ENCODE peak calls at places on chromosomes 13 and 19, in five cellular contexts. A is HepG2, D is K562, S is GM12878, U is A549. N is an unnamed sample.

GRCh38 chr19:4229179-4229931 is at the start of gene EBI3:
- ATAC-seq in A (peak), D (peak), S (peak), U (peak), N (no peak)

GRCh38 chr13:98428256-98428966 is 148.5 kb downstream of the STK24 start:
- ATAC-seq in A (peak), D (no peak), S (no peak), U (no peak), N (no peak)

GRCh38 chr13:40895715-40896184 is 106.3 kb downstream of the SLC25A15 start:
- ATAC-seq in A (peak), D (peak), S (peak), U (no peak), N (no peak)

GRCh38 chr13:112693831-112694497 is 4.1 kb downstream of the ATP11A start:
- ATAC-seq in A (no peak), D (no peak), S (peak), U (no peak), N (no peak)

GRCh38 chr13:46687810-46688209 is 109.2 kb downstream of the ESD start:
- ATAC-seq in A (peak), D (peak), S (peak), U (no peak), N (no peak)

GRCh38 chr13:111006508-111007031 is 91.7 kb upstream of the ANKRD10 start:
- ATAC-seq in A (no peak), D (peak), S (no peak), U (no peak), N (peak)

GRCh38 chr19:1161716-1162115 is 12.4 kb downstream of the SBNO2 start:
- ATAC-seq in A (no peak), D (peak), S (no peak), U (peak), N (peak)

GRCh38 chr13:44422755-44423643 is 49.4 kb downstream of the SERP2 start:
- ATAC-seq in A (peak), D (no peak), S (no peak), U (no peak), N (peak)

GRCh38 chr13:49399801-49400472 is 43.9 kb downstream of the CAB39L start:
- ATAC-seq in A (no peak), D (no peak), S (no peak), U (no peak), N (no peak)

GRCh38 chr19:3178377-3178972 is at the start of gene S1PR4:
- ATAC-seq in A (no peak), D (no peak), S (peak), U (no peak), N (peak)

GRCh38 chr13:113729329-113730019 is 29.6 kb upstream of the TMEM255B start:
- ATAC-seq in A (no peak), D (no peak), S (no peak), U (peak), N (no peak)

GRCh38 chr13:31213681-31214289 is 14.0 kb downstream of the B3GLCT start:
- ATAC-seq in A (no peak), D (no peak), S (no peak), U (no peak), N (no peak)

DNA sequence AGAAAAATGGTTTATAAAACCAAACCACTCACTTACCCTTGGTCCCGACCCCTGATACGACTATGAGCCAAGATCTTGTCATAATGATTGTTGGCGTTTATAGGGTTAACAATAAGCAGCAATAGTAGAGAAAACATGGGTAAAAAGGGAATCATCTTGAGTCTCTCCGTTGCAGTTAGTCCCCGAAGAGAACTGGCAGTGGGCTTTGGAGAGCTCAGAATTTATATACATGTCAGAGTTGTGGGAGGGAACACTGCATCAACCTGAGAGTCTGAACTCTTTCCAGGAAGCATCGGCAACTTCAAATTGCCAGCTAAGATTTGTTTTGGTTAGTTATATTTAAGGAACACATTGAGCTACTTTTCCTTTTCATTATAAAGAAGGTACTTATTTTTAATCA is at the start of gene POSTN:
- ATAC-seq in A (no peak), D (no peak), S (no peak), U (no peak), N (no peak)
- H3K4me3 ChIP-seq in A (no peak), D (no peak), S (no peak), U (no peak), N (no peak)

GRCh38 chr13:88979465-88980180 is 1308.5 kb downstream of the SLITRK5 start:
- ATAC-seq in A (no peak), D (no peak), S (peak), U (no peak), N (no peak)
- TF ChIP-seq EP300 in A (no peak), D (no peak), S (no peak), U (no peak), N (no peak)

DNA sequence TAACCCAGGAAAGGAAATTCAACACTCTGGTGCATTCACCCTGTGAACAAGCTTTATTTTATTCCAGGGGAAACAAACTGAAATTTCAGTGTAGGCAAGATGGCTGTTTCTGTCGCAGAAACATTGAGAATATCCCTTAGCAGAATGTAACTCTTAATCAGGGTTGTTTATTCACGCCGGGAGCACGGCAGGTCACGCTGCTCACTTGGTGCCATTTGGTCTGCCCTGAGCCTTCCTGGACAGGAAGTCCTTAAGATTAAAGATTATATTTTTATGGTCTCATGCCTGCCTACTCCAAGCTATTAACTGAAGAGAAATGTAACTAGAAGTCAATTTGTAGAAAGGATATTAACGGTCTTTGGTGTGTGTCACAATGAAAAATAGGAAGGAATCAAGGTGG is 185.3 kb upstream of the ARGLU1 start:
- ATAC-seq in A (no peak), D (no peak), S (no peak), U (no peak), N (peak)
- H3K4me3 ChIP-seq in A (no peak), D (no peak), S (no peak), U (no peak), N (no peak)

GRCh38 chr13:53343345-53343744 is 314.7 kb downstream of the OLFM4 start:
- ATAC-seq in A (no peak), D (no peak), S (no peak), U (no peak), N (no peak)

GRCh38 chr13:53338760-53339159 is 310.1 kb downstream of the OLFM4 start:
- ATAC-seq in A (no peak), D (no peak), S (no peak), U (no peak), N (no peak)

GRCh38 chr13:53341144-53341510 is 312.5 kb downstream of the OLFM4 start:
- ATAC-seq in A (no peak), D (no peak), S (no peak), U (no peak), N (no peak)

GRCh38 chr13:53342623-53343022 is 314.0 kb downstream of the OLFM4 start:
- ATAC-seq in A (no peak), D (no peak), S (no peak), U (no peak), N (no peak)

DNA sequence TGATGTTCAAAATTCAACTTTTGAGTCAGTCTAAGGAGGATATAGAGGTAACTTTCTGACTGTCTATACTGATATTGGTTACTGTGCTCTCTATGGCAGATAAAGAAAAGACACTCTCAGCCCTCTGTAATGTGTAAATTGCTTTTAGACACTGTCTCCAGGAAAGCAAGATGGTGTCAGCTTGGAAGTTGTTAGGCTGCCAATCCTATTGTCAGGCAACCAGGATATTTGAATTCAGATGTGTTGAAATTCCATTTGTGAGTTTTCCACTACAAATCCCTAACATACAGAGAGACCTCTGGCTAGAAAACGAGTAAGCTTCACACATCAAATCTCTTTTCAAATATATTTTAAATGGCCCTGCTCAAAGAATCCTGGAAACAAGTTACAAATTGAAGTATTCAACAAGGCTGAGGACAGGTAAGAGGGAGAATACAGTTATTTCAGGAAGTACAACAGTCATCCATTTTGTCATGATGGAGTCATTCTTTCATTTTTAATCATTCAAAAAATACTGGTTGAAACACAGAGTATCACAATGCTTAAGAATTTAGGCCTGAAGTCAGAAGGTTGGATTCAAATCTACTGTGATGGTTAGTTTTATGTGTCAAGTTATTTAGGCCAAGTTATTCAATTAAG is 312.0 kb downstream of the OLFM4 start:
- ATAC-seq in A (no peak), D (no peak), S (no peak), U (no peak), N (no peak)
- TF ChIP-seq EP300 in A (no peak), D (no peak), S (no peak), U (no peak), N (no peak)

GRCh38 chr19:46494936-46495788 is 505 bp downstream of the PNMA8B start:
- ATAC-seq in A (no peak), D (no peak), S (no peak), U (no peak), N (no peak)
- H3K4me3 ChIP-seq in A (no peak), D (no peak), S (no peak), U (no peak), N (no peak)

N was measured in gastroesophageal sphincter.